ENCODE peak calls at places on chromosomes 16 and 17, in seven cellular contexts. T, M, G, H, Y, O and X are unnamed samples.

GRCh38 chr17:7560172-7561027 is 1.3 kb upstream of the SENP3 start:
- DNase-seq in O (peak; percentile 65), H (peak; percentile 67), T (peak; percentile 85), G (no peak), Y (peak; percentile 80), M (no peak), X (no peak)

GRCh38 chr16:57091990-57092785 is at the start of gene CPNE2:
- DNase-seq in O (peak; percentile 17), H (peak; percentile 59), T (peak; percentile 67), Y (peak; percentile 72), G (no peak), M (peak; percentile 88), X (peak; percentile 88)

GRCh38 chr17:40422990-40423611 is 5.4 kb upstream of the TOP2A start:
- DNase-seq in T (no peak), Y (no peak), O (no peak), M (peak; percentile 53), H (no peak), G (peak; percentile 71), X (no peak)

GRCh38 chr16:23567602-23568001 is 10.1 kb downstream of the UBFD1 start:
- DNase-seq in T (no peak), H (no peak), M (no peak), Y (no peak), G (no peak), O (no peak), X (no peak)

GRCh38 chr16:56247018-56247417 is 55.7 kb downstream of the GNAO1 start:
- DNase-seq in G (no peak), T (no peak), Y (no peak), O (no peak), H (no peak), M (no peak), X (no peak)

GRCh38 chr16:67387479-67388079 is 5.7 kb downstream of the TPPP3 start:
- DNase-seq in G (no peak), T (no peak), Y (no peak), M (peak; percentile 53), H (no peak), O (no peak), X (no peak)

GRCh38 chr17:3976675-3977171 is 12.5 kb upstream of the ATP2A3 start:
- DNase-seq in G (no peak), M (no peak), Y (no peak), T (no peak), O (no peak), H (peak; percentile 91), X (no peak)

GRCh38 chr16:27235055-27235937 is 32.0 kb downstream of the KDM8 start:
- DNase-seq in H (peak; percentile 81), Y (peak; percentile 52), O (peak; percentile 92), T (peak; percentile 43), G (peak; percentile 58), M (no peak), X (peak; percentile 66)

GRCh38 chr16:51137097-51137496 is 14.0 kb downstream of the SALL1 start:
- DNase-seq in M (no peak), G (no peak), T (no peak), Y (no peak), O (no peak), H (no peak), X (no peak)

GRCh38 chr17:50604470-50604869 is 30.2 kb upstream of the ABCC3 start:
- DNase-seq in O (peak; percentile 38), T (peak; percentile 26), H (no peak), G (no peak), Y (peak; percentile 90), M (no peak), X (no peak)

GRCh38 chr17:75783069-75783783 is 1.4 kb upstream of the UNK start:
- DNase-seq in Y (no peak), T (no peak), H (no peak), G (peak; percentile 82), O (peak; percentile 75), M (no peak), X (peak; percentile 73)

GRCh38 chr16:22948603-22949368 is 134.8 kb downstream of the HS3ST2 start:
- DNase-seq in H (peak; percentile 66), M (no peak), Y (no peak), O (peak; percentile 75), G (peak; percentile 50), T (peak; percentile 67), X (peak; percentile 72)

GRCh38 chr16:58363746-58364393 is 28.4 kb upstream of the GINS3 start:
- DNase-seq in T (no peak), O (no peak), H (no peak), Y (no peak), G (no peak), M (no peak), X (no peak)

GRCh38 chr16:12801511-12802042 is 2.1 kb downstream of the CPPED1 start:
- DNase-seq in O (peak; percentile 80), Y (no peak), H (peak; percentile 34), G (peak; percentile 98), T (no peak), M (no peak), X (peak; percentile 53)

GRCh38 chr17:45335721-45336120 is 18.9 kb upstream of the MAP3K14 start:
- DNase-seq in M (no peak), O (no peak), Y (peak; percentile 9), G (no peak), T (no peak), H (no peak), X (no peak)

GRCh38 chr17:51630101-51630671 is 369.8 kb downstream of the UTP18 start:
- DNase-seq in H (no peak), T (no peak), Y (no peak), G (no peak), O (no peak), M (no peak), X (no peak)

GRCh38 chr17:80992077-80992947 is 671 bp downstream of the CHMP6 start:
- DNase-seq in Y (no peak), H (no peak), O (no peak), G (no peak), T (no peak), M (peak; percentile 84), X (peak; percentile 71)

DNA sequence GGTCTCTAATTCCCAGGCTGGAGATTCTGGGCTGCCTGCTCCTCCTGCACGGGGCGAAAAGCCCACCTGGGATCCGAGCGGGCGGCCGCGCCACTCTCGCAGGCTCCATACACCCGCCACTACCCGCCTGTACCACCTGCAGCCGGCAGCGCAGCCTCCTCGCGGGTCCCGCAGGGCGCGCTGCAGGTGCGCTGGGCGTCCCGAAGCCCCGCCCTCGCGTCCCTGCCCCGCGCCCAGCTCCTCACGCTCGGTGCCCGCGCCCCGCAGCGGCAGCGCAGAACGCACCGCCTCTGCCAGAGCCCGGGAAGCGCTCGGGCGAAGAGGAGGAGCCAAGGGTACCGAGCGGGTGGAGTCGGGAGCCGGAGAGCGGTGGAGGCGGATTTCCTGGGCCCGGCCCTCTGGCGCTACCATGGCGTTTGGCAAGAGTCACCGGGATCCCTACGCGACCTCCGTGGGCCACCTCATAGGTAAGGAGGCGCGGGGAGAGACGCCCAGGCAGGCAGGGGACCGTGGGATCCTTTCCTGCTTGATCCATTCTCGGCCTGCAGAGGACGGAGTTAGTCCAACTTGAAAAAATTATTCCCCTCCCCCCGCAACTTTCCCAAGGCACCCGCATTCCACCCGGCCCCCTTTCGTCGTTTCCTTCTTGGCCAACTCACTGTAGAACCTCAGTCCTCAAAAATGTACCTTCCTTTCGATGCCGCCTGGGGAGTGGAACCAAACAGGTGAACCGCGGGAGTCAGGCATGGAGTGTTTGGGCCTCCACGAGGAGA is at the start of gene TOM1L1:
- DNase-seq in T (peak; percentile 66), G (peak; percentile 85), H (peak; percentile 80), M (peak; percentile 91), Y (peak; percentile 77), O (peak; percentile 48), X (peak; percentile 43)
- TF ChIP-seq CTCF in T (no peak), G (peak; percentile 24), H (no peak), M (no peak), Y (no peak), O (no peak), X (no peak)

GRCh38 chr16:87951550-87952538 is 610 bp downstream of the BANP start:
- DNase-seq in T (no peak), O (no peak), H (no peak), M (no peak), Y (no peak), G (peak; percentile 31), X (no peak)
- TF ChIP-seq CTCF in T (no peak), O (no peak), H (no peak), M (peak; percentile 26), Y (no peak), G (peak; percentile 33), X (no peak)

GRCh38 chr17:62653002-62653830 is 25.7 kb downstream of the MRC2 start:
- DNase-seq in M (no peak), H (peak; percentile 74), O (peak; percentile 76), Y (no peak), G (no peak), T (peak; percentile 53), X (peak; percentile 87)

GRCh38 chr17:62653831-62654829 is 26.7 kb downstream of the MRC2 start:
- DNase-seq in O (peak; percentile 89), M (no peak), G (no peak), T (no peak), H (peak; percentile 56), Y (no peak), X (no peak)

GRCh38 chr17:62650587-62650986 is 23.1 kb downstream of the MRC2 start:
- DNase-seq in H (peak; percentile 25), O (no peak), G (no peak), Y (no peak), T (no peak), M (no peak), X (no peak)

GRCh38 chr17:62649570-62649969 is 22.1 kb downstream of the MRC2 start:
- DNase-seq in T (no peak), O (no peak), G (no peak), H (no peak), M (no peak), Y (no peak), X (no peak)

DNA sequence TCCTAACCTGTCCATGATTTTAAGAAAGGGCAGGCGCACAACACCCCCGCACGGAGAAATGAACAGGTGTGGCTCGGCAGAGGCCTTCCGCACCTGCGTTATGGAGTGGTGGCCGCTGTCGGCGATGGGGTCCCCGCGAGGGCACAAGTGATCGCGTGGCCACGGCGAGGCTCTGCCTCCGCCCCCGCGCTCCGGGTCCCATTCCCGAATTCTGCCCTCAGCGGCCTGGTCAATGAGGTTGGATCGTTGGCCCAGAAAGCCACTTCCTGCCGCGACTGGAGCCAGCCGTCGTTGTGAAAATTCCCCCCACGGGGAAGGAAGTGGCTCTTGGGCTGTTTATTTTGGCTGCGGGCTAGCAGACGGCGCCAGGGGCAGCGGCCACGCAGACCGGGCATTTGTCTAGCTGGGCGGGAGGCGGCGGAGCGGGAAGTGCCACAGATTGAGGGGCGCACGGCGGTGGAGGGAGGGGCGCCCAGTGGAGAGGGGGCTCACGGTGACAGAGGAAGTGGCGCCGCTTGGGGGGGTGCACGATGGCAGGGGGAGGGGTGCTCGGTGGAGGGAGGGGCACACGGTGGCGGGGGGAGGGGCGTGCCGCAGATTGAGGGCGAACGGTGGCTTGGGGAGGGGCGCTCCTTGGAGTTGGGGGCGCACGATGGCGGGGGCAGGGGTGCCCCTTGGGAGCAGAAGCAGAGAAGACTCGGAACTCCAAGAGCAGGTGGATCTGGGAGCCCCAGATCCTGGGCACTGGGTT is 25.0 kb downstream of the MRC2 start:
- DNase-seq in H (peak; percentile 83), M (no peak), T (peak; percentile 61), G (no peak), O (peak; percentile 70), Y (no peak), X (no peak)
- TF ChIP-seq CTCF in H (no peak), M (no peak), T (no peak), G (no peak), O (no peak), Y (no peak), X (no peak)

DNA sequence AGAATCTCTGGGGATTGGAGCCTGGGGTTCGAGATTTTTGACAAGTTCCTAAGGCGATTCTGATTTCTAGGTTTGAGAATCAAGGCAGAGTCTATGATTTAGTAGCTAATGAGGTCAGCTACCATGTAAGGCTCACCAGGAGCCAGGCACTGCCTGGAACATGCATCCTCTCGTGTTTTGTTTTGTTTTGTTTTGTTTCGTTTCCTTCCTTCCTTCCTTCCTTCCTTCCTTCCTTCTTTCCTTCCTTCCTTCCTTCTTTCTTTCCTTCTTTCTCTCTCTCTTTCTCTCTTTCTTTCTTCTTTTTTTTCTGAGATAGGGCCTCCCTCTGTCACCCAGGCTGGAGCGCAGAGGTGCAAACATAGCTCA is 39.1 kb downstream of the SRCIN1 start:
- DNase-seq in H (no peak), Y (no peak), O (no peak), M (no peak), T (no peak), G (no peak), X (no peak)
- TF ChIP-seq CTCF in H (no peak), Y (no peak), O (no peak), M (no peak), T (no peak), G (no peak), X (no peak)